ENCODE peak calls at places on chromosomes 16 and 17, in five cellular contexts. One of them, this sample, is unnamed.

GRCh38 chr16:86287641-86288201 is 222.6 kb upstream of the FOXF1 start:
- DNase-seq in fibroblast of mammary gland: no peak
- DNase-seq in stomach: no peak
- DNase-seq in AG04449: no peak
- DNase-seq in NB4: no peak
- DNase-seq in this sample: no peak

GRCh38 chr17:73420897-73421296 is 109.1 kb upstream of the CDC42EP4 start:
- DNase-seq in fibroblast of mammary gland: peak; percentile 29
- DNase-seq in stomach: no peak
- DNase-seq in AG04449: no peak
- DNase-seq in NB4: peak; percentile 41
- DNase-seq in this sample: no peak

GRCh38 chr17:65495255-65496060 is 66.0 kb downstream of the AXIN2 start:
- DNase-seq in fibroblast of mammary gland: no peak
- DNase-seq in stomach: no peak
- DNase-seq in AG04449: no peak
- DNase-seq in NB4: no peak
- DNase-seq in this sample: no peak

GRCh38 chr16:66603537-66604375 is 748 bp upstream of the CMTM3 start:
- DNase-seq in fibroblast of mammary gland: peak; percentile 51
- DNase-seq in stomach: peak; percentile 37
- DNase-seq in AG04449: no peak
- DNase-seq in NB4: peak; percentile 88
- DNase-seq in this sample: no peak

GRCh38 chr17:17492562-17492961 is 3.6 kb downstream of the RASD1 start:
- DNase-seq in fibroblast of mammary gland: no peak
- DNase-seq in stomach: no peak
- DNase-seq in AG04449: no peak
- DNase-seq in NB4: no peak
- DNase-seq in this sample: no peak

GRCh38 chr17:39174907-39175694 is 9.1 kb upstream of the ARL5C start:
- DNase-seq in fibroblast of mammary gland: peak; percentile 67
- DNase-seq in stomach: peak; percentile 81
- DNase-seq in AG04449: no peak
- DNase-seq in NB4: peak; percentile 92
- DNase-seq in this sample: no peak

GRCh38 chr16:73240928-73241327 is 193.0 kb upstream of the ZFHX3 start:
- DNase-seq in fibroblast of mammary gland: no peak
- DNase-seq in stomach: no peak
- DNase-seq in AG04449: no peak
- DNase-seq in NB4: no peak
- DNase-seq in this sample: no peak

GRCh38 chr16:89581861-89582563 is 6.5 kb downstream of the CPNE7 start:
- DNase-seq in fibroblast of mammary gland: peak; percentile 92
- DNase-seq in stomach: peak; percentile 80
- DNase-seq in AG04449: no peak
- DNase-seq in NB4: no peak
- DNase-seq in this sample: no peak

GRCh38 chr16:89561195-89562026 is 929 bp downstream of the RPL13 start:
- DNase-seq in fibroblast of mammary gland: no peak
- DNase-seq in stomach: no peak
- DNase-seq in AG04449: no peak
- DNase-seq in NB4: peak; percentile 39
- DNase-seq in this sample: no peak

GRCh38 chr17:4318596-4318995 is 47.9 kb downstream of the UBE2G1 start:
- DNase-seq in fibroblast of mammary gland: peak; percentile 38
- DNase-seq in stomach: no peak
- DNase-seq in AG04449: no peak
- DNase-seq in NB4: no peak
- DNase-seq in this sample: no peak

GRCh38 chr17:43545383-43545632 is 832 bp downstream of the ETV4 start:
- DNase-seq in fibroblast of mammary gland: no peak
- DNase-seq in stomach: peak; percentile 28
- DNase-seq in AG04449: no peak
- DNase-seq in NB4: no peak
- DNase-seq in this sample: no peak

GRCh38 chr17:67244621-67245072 is 349 bp downstream of the HELZ start:
- DNase-seq in fibroblast of mammary gland: no peak
- DNase-seq in stomach: no peak
- DNase-seq in AG04449: no peak
- DNase-seq in NB4: peak; percentile 49
- DNase-seq in this sample: no peak

GRCh38 chr17:13051876-13052275 is 34.0 kb upstream of the ELAC2 start:
- DNase-seq in fibroblast of mammary gland: no peak
- DNase-seq in stomach: no peak
- DNase-seq in AG04449: no peak
- DNase-seq in NB4: no peak
- DNase-seq in this sample: no peak

GRCh38 chr17:82019905-82020873 is 2.5 kb downstream of the CENPX start:
- DNase-seq in fibroblast of mammary gland: peak; percentile 28
- DNase-seq in stomach: peak; percentile 63
- DNase-seq in AG04449: no peak
- DNase-seq in NB4: peak; percentile 79
- DNase-seq in this sample: no peak

GRCh38 chr16:15639061-15639568 is 3.8 kb downstream of the MARF1 start:
- DNase-seq in fibroblast of mammary gland: no peak
- DNase-seq in stomach: no peak
- DNase-seq in AG04449: no peak
- DNase-seq in NB4: no peak
- DNase-seq in this sample: no peak

GRCh38 chr16:57038151-57038550 is 48.8 kb downstream of the NLRC5 start:
- DNase-seq in fibroblast of mammary gland: peak; percentile 66
- DNase-seq in stomach: no peak
- DNase-seq in AG04449: no peak
- DNase-seq in NB4: no peak
- DNase-seq in this sample: no peak

GRCh38 chr17:17712268-17712924 is 31.1 kb downstream of the RAI1 start:
- DNase-seq in fibroblast of mammary gland: peak; percentile 88
- DNase-seq in stomach: no peak
- DNase-seq in AG04449: peak; percentile 69
- DNase-seq in NB4: peak; percentile 91
- DNase-seq in this sample: peak; percentile 80

GRCh38 chr16:88194397-88195020 is 188.2 kb upstream of the ZNF469 start:
- DNase-seq in fibroblast of mammary gland: peak; percentile 53
- DNase-seq in stomach: no peak
- DNase-seq in AG04449: no peak
- DNase-seq in NB4: peak; percentile 86
- DNase-seq in this sample: no peak

GRCh38 chr16:46929378-46930332 is 43.8 kb downstream of the DNAJA2 start:
- DNase-seq in fibroblast of mammary gland: peak; percentile 58
- DNase-seq in stomach: peak; percentile 80
- DNase-seq in AG04449: no peak
- DNase-seq in NB4: peak; percentile 69
- DNase-seq in this sample: peak; percentile 11

GRCh38 chr17:65926599-65926998 is 265.3 kb downstream of the CEP112 start:
- DNase-seq in fibroblast of mammary gland: no peak
- DNase-seq in stomach: no peak
- DNase-seq in AG04449: no peak
- DNase-seq in NB4: no peak
- DNase-seq in this sample: no peak

GRCh38 chr17:182164-182751 is 808 bp upstream of the DOC2B start:
- DNase-seq in fibroblast of mammary gland: no peak
- DNase-seq in stomach: peak; percentile 75
- DNase-seq in AG04449: no peak
- DNase-seq in NB4: peak; percentile 58
- DNase-seq in this sample: no peak

GRCh38 chr16:2710711-2711231 is 9.3 kb downstream of the PRSS27 start:
- DNase-seq in fibroblast of mammary gland: no peak
- DNase-seq in stomach: no peak
- DNase-seq in AG04449: no peak
- DNase-seq in NB4: no peak
- DNase-seq in this sample: no peak

GRCh38 chr17:65855245-65855644 is 293.8 kb upstream of the AXIN2 start:
- DNase-seq in fibroblast of mammary gland: peak; percentile 14
- DNase-seq in stomach: no peak
- DNase-seq in AG04449: no peak
- DNase-seq in NB4: no peak
- DNase-seq in this sample: no peak

GRCh38 chr16:628321-629061 is 2.3 kb upstream of the WFIKKN1 start:
- DNase-seq in fibroblast of mammary gland: no peak
- DNase-seq in stomach: no peak
- DNase-seq in AG04449: no peak
- DNase-seq in NB4: no peak
- DNase-seq in this sample: no peak

GRCh38 chr16:625402-626173 is 5.2 kb upstream of the WFIKKN1 start:
- DNase-seq in fibroblast of mammary gland: no peak
- DNase-seq in stomach: no peak
- DNase-seq in AG04449: no peak
- DNase-seq in NB4: no peak
- DNase-seq in this sample: no peak

GRCh38 chr16:626174-626765 is 4.5 kb upstream of the WFIKKN1 start:
- DNase-seq in fibroblast of mammary gland: no peak
- DNase-seq in stomach: no peak
- DNase-seq in AG04449: no peak
- DNase-seq in NB4: no peak
- DNase-seq in this sample: no peak

GRCh38 chr16:627458-628239 is 3.1 kb upstream of the WFIKKN1 start:
- DNase-seq in fibroblast of mammary gland: peak; percentile 56
- DNase-seq in stomach: peak; percentile 61
- DNase-seq in AG04449: no peak
- DNase-seq in NB4: no peak
- DNase-seq in this sample: no peak

GRCh38 chr16:626787-627457 is 3.9 kb upstream of the WFIKKN1 start:
- DNase-seq in fibroblast of mammary gland: peak; percentile 98
- DNase-seq in stomach: no peak
- DNase-seq in AG04449: peak; percentile 65
- DNase-seq in NB4: no peak
- DNase-seq in this sample: peak; percentile 91
- H3K4me3 ChIP-seq in fibroblast of mammary gland: no peak overlapping the region
- H3K4me3 ChIP-seq in stomach: no peak overlapping the region
- H3K4me3 ChIP-seq in AG04449: no peak overlapping the region
- H3K4me3 ChIP-seq in NB4: no peak overlapping the region
- H3K4me3 ChIP-seq in this sample: no peak overlapping the region

DNA sequence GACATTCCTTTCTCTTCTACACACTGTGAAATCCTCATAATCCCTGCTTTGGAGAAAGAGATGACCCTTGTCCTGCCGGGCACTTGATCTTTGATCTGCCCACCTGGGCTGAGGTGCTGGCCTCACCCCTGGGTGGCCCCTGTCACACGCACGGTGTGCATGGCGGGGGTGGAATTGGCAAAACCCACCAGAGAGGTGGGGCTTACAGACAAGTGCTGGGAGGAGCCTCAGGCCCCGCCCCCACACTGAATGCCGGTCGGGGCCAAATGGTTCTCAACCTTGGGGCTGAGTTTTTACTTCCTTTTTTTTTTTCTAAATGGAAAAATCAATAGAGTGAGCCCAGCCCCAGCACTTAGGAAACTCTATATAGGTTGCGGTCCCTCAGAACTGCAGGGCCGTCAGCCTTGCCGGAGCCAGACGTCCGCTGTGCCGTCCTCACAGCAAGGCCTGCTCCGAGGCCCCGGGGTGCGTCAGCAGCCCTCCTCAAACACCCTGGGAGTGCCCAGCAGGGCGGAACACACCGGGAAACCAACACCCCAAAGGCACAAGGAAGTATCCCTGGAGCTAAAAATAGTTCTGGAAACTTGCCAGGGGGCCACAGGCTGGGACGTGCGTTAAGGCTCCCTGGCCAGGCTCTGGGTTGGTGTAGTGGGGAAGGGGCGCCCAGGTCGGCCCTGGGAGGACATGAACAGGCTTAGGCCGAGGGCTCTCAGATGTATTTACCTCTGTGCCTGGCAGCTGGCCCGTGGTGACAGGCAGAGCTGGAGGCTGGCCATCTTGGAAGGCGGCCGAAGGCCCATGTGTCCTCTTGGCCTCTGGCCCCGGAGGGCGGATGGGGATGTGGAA is 11.0 kb downstream of the GPRC5C start:
- DNase-seq in fibroblast of mammary gland: peak; percentile 75
- DNase-seq in stomach: peak; percentile 95
- DNase-seq in AG04449: no peak
- DNase-seq in NB4: peak; percentile 86
- DNase-seq in this sample: no peak
- H3K4me3 ChIP-seq in fibroblast of mammary gland: no peak overlapping the region
- H3K4me3 ChIP-seq in stomach: peak overlapping the region; percentile 24
- H3K4me3 ChIP-seq in AG04449: no peak overlapping the region
- H3K4me3 ChIP-seq in NB4: no peak overlapping the region
- H3K4me3 ChIP-seq in this sample: no peak overlapping the region

GRCh38 chr17:21213005-21213404 is 956 bp downstream of the TMEM11 start:
- DNase-seq in fibroblast of mammary gland: no peak
- DNase-seq in stomach: no peak
- DNase-seq in AG04449: no peak
- DNase-seq in NB4: no peak
- DNase-seq in this sample: no peak

GRCh38 chr17:21214015-21214776 is at the start of gene TMEM11:
- DNase-seq in fibroblast of mammary gland: peak; percentile 92
- DNase-seq in stomach: peak; percentile 96
- DNase-seq in AG04449: peak; percentile 70
- DNase-seq in NB4: peak; percentile 99
- DNase-seq in this sample: peak; percentile 87

GRCh38 chr17:21210411-21211076 is 3.4 kb downstream of the TMEM11 start:
- DNase-seq in fibroblast of mammary gland: no peak
- DNase-seq in stomach: no peak
- DNase-seq in AG04449: no peak
- DNase-seq in NB4: peak; percentile 36
- DNase-seq in this sample: no peak

GRCh38 chr17:21213491-21214014 is 408 bp downstream of the TMEM11 start:
- DNase-seq in fibroblast of mammary gland: no peak
- DNase-seq in stomach: peak; percentile 47
- DNase-seq in AG04449: no peak
- DNase-seq in NB4: peak; percentile 81
- DNase-seq in this sample: no peak

DNA sequence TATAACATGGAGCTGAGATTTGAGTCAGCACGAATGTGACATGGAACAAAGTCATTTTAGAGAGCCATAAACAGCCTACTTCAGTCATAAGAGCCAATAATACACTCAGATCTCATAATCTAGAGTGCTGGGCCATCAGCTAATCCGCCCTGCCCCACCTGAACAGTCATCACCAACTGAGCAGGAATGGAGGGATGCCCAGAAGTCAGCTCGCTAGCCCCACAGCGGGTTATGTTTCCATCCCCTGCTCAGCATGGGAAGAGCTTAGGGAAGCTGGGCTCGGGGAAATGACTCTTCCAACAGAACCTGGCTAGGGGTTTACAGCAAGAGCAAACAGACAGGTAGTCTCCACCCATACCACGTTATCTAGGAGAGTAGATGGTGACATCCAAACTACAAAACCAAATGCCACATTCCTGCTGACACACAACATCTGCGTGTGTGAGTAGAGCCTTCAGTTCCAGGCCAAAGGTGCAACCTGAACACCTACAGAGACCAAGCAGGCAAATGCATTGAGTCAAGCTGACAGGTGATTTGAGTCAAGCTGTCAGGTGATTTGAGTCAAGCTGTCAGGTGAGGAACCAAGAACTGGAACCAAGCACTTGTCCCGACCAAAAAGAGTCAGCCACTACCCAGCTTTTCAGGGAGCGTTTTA is 2.0 kb downstream of the TMEM11 start:
- DNase-seq in fibroblast of mammary gland: no peak
- DNase-seq in stomach: no peak
- DNase-seq in AG04449: no peak
- DNase-seq in NB4: no peak
- DNase-seq in this sample: no peak
- H3K4me3 ChIP-seq in fibroblast of mammary gland: peak overlapping the region; percentile 87
- H3K4me3 ChIP-seq in stomach: no peak overlapping the region
- H3K4me3 ChIP-seq in AG04449: peak overlapping the region; percentile 35
- H3K4me3 ChIP-seq in NB4: peak overlapping the region; percentile 99
- H3K4me3 ChIP-seq in this sample: no peak overlapping the region

GRCh38 chr16:80541306-80541694 is 507 bp downstream of the DYNLRB2 start:
- DNase-seq in fibroblast of mammary gland: no peak
- DNase-seq in stomach: no peak
- DNase-seq in AG04449: no peak
- DNase-seq in NB4: no peak
- DNase-seq in this sample: no peak
- H3K4me3 ChIP-seq in fibroblast of mammary gland: peak overlapping the region; percentile 69
- H3K4me3 ChIP-seq in stomach: peak overlapping the region; percentile 65
- H3K4me3 ChIP-seq in AG04449: peak overlapping the region; percentile 83
- H3K4me3 ChIP-seq in NB4: no peak overlapping the region
- H3K4me3 ChIP-seq in this sample: peak overlapping the region; percentile 78

GRCh38 chr17:76535788-76536510 is 1.6 kb downstream of the CYGB start:
- DNase-seq in fibroblast of mammary gland: no peak
- DNase-seq in stomach: no peak
- DNase-seq in AG04449: no peak
- DNase-seq in NB4: no peak
- DNase-seq in this sample: no peak
- H3K4me3 ChIP-seq in fibroblast of mammary gland: no peak overlapping the region
- H3K4me3 ChIP-seq in stomach: peak overlapping the region; percentile 16
- H3K4me3 ChIP-seq in AG04449: no peak overlapping the region
- H3K4me3 ChIP-seq in NB4: no peak overlapping the region
- H3K4me3 ChIP-seq in this sample: no peak overlapping the region

This sample was measured in AG04450.